ENCODE peak calls at places on chromosomes 3 and 15, in nine cellular contexts. G is fibroblast of pulmonary artery; O is GM23338; V is CD4-positive, alpha-beta T cell; S is astrocyte of the spinal cord; U is SK-N-SH; B is pancreas; E is fibroblast of mammary gland; T is cardiac muscle cell. C is an unnamed sample.

GRCh38 chr3:10294030-10294591 is 1.4 kb upstream of the GHRL start:
- DNase-seq in B (no peak), E (no peak), O (no peak), G (no peak), S (no peak), U (no peak), T (no peak), V (no peak), C (no peak)

GRCh38 chr3:188947983-188948657 is 223.7 kb upstream of the TPRG1 start:
- DNase-seq in T (peak), S (peak), V (no peak), O (peak), E (peak), G (peak), B (peak), U (peak), C (no peak)

GRCh38 chr3:46284981-46285683 is 42.9 kb downstream of the CCR3 start:
- DNase-seq in B (no peak), U (no peak), G (no peak), E (no peak), O (no peak), S (no peak), T (no peak), V (no peak), C (no peak)

GRCh38 chr15:98943609-98944111 is 63.9 kb downstream of the PGPEP1L start:
- DNase-seq in B (no peak), E (peak), S (no peak), U (no peak), T (peak), G (peak), V (no peak), O (no peak), C (no peak)

GRCh38 chr3:2029559-2029958 is 69.1 kb upstream of the CNTN4 start:
- DNase-seq in O (no peak), G (no peak), E (no peak), B (no peak), S (no peak), T (no peak), U (no peak), V (no peak), C (no peak)

GRCh38 chr3:170808041-170808440 is 62.0 kb downstream of the RPL22L1 start:
- DNase-seq in U (no peak), E (no peak), T (peak), S (no peak), B (no peak), V (no peak), G (peak), O (no peak), C (no peak)

GRCh38 chr15:61132211-61132610 is 96.9 kb downstream of the RORA start:
- DNase-seq in G (no peak), B (no peak), T (no peak), S (no peak), U (no peak), O (no peak), V (no peak), E (no peak), C (no peak)

GRCh38 chr15:74214324-74215021 is 11.9 kb upstream of the STRA6 start:
- DNase-seq in T (no peak), B (no peak), G (no peak), V (no peak), U (no peak), E (no peak), O (no peak), S (no peak), C (no peak)

GRCh38 chr15:32908135-32908801 is 190.5 kb downstream of the GREM1 start:
- DNase-seq in V (no peak), S (peak), O (no peak), U (no peak), G (peak), B (no peak), T (peak), E (peak), C (peak)

GRCh38 chr3:49711489-49711888 is 8.0 kb downstream of the AMIGO3 start:
- DNase-seq in G (no peak), O (no peak), S (no peak), B (no peak), T (no peak), E (no peak), U (no peak), V (no peak), C (no peak)

GRCh38 chr3:16884748-16885587 is at the start of gene PLCL2:
- DNase-seq in B (peak), S (peak), G (peak), U (peak), E (peak), T (peak), V (peak), O (peak), C (no peak)

GRCh38 chr15:60299452-60300047 is 98.2 kb downstream of the ANXA2 start:
- DNase-seq in E (peak), S (peak), O (peak), T (peak), B (peak), U (peak), G (peak), V (no peak), C (no peak)

GRCh38 chr3:60149501-60149900 is 1099.7 kb upstream of the CFAP20DC start:
- DNase-seq in B (no peak), G (no peak), S (no peak), O (no peak), T (no peak), V (no peak), U (no peak), E (no peak), C (no peak)

GRCh38 chr3:112127522-112128494 is 5.2 kb downstream of the GCSAM start:
- DNase-seq in S (no peak), E (no peak), V (no peak), G (no peak), U (no peak), T (no peak), O (no peak), B (no peak), C (no peak)

GRCh38 chr3:149020196-149020838 is 29.0 kb downstream of the GYG1 start:
- DNase-seq in S (no peak), B (no peak), G (peak), V (no peak), O (no peak), T (peak), E (no peak), U (no peak), C (no peak)

GRCh38 chr15:63277893-63278505 is 594 bp downstream of the APH1B start:
- DNase-seq in V (no peak), O (peak), U (no peak), S (no peak), E (peak), G (no peak), B (no peak), T (no peak), C (no peak)

GRCh38 chr15:63274427-63274826 is 3.0 kb upstream of the APH1B start:
- DNase-seq in U (no peak), G (no peak), E (no peak), O (peak), S (no peak), B (no peak), V (no peak), T (no peak), C (no peak)

GRCh38 chr15:63276342-63277043 is 912 bp upstream of the APH1B start:
- DNase-seq in S (no peak), U (no peak), O (no peak), E (peak), T (no peak), G (no peak), B (no peak), V (no peak), C (no peak)

GRCh38 chr15:63283126-63283525 is 5.7 kb downstream of the APH1B start:
- DNase-seq in T (no peak), U (no peak), E (no peak), V (no peak), O (no peak), B (no peak), S (no peak), G (no peak), C (no peak)

DNA sequence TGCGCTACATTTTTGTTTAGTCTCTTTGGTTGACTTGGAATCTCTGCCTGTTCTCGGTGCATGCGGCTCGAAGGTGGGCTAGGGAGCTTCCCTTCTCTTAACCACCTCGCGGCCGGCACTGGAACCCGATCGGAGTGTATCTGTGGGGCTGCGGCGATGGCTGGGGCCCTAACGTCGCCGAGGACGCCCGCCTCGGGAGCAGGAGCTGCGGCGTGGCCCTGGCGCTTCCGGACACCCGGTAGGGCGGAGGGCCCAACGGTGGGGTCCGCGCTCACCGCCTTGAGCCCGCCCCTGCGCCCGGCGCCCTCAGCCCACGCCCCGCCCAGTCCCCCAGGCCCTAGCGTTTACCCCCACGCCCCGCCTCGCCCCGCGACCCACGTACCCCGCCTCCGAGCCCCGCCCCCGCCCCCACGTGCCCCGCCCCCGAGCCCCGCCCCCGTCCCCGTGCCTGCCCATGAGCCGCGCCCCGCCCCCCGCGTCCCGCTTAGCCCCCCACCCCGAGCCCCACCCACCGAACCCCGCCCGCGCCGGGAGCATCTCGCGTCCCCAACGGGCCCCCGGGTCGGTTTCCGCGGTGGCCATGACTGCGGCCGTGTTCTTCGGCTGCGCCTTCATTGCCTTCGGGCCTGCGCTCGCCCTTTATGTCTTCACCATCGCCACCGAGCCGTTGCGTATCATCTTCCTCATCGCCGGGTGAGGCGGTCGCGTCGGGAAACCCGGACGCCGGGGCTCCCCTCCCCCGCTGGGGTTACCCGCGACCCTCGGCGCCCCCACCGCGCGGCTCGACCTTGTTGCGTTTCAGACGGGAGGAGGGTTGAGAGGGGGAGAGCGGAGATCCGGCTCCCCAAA is at the start of gene APH1B:
- DNase-seq in G (peak), T (peak), B (peak), O (peak), S (peak), U (peak), E (no peak), V (peak), C (peak)
- TF ChIP-seq CTCF in G (no peak), T (no peak), B (no peak), O (no peak), S (no peak), U (no peak), E (no peak), V (no peak), C (no peak)

DNA sequence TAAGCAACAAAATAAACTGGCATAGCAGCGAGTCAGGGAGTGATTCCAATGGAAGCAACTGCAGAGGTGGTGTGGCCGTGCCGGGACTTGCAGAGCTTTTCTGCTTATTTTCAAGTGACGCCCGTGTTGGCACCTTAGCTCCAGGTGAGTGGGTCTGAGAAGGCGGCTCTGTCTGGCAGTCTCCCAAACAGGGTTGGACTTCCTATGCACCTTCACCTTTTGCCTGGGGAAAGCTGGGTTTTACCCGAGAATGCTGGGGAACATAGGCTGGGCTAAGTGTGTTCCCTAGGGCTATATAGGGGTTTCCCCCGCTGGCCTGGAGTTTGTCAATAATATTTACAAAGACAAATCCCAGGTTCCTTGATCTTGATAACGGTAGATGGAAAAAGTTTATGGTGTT is 179.9 kb upstream of the TBL1XR1 start:
- DNase-seq in G (no peak), S (no peak), E (no peak), V (no peak), O (no peak), B (no peak), U (no peak), T (no peak), C (no peak)
- TF ChIP-seq CTCF in G (no peak), S (no peak), E (no peak), V (no peak), O (no peak), B (no peak), U (no peak), T (no peak), C (no peak)

DNA sequence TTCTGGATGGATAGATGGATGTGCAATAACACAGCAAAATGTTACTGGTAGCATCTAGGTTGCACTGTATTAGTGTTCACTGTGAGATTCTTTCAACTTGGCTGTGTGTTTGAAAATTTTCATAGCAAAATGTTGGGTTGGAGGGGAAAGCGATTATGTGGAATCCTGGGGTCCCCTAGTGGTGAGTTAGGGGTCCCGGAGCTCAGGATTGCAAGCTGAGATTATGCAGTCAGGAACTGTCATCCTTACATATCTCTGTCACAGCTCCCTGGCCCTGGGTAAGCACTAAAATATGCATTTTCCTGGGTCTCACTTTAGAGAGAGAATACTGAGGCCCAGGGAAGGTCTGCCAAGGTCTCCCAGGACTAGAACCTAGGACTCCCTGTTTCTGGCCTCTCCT is 77.2 kb downstream of the CEMIP start:
- DNase-seq in V (no peak), E (no peak), B (no peak), U (peak), G (no peak), T (no peak), S (no peak), O (peak), C (no peak)
- TF ChIP-seq CTCF in V (no peak), E (peak), B (no peak), U (peak), G (peak), T (peak), S (peak), O (peak), C (no peak)

GRCh38 chr3:138688871-138689299 is 80.3 kb downstream of the FAIM start:
- DNase-seq in U (no peak), T (no peak), O (no peak), S (no peak), B (no peak), V (no peak), G (no peak), E (no peak), C (no peak)
- TF ChIP-seq CTCF in U (no peak), T (no peak), O (peak), S (no peak), B (no peak), V (no peak), G (no peak), E (no peak), C (no peak)

GRCh38 chr15:90891346-90891949 is 7.1 kb downstream of the FES start:
- DNase-seq in E (no peak), V (no peak), G (no peak), B (no peak), U (no peak), S (no peak), O (no peak), T (no peak), C (no peak)

GRCh38 chr15:90892023-90892422 is 7.7 kb downstream of the FES start:
- DNase-seq in S (no peak), B (no peak), E (no peak), O (no peak), T (no peak), U (no peak), G (no peak), V (no peak), C (no peak)

GRCh38 chr15:90893175-90894090 is 9.1 kb downstream of the FES start:
- DNase-seq in T (no peak), O (peak), S (no peak), V (no peak), B (no peak), G (no peak), E (no peak), U (peak), C (no peak)

GRCh38 chr15:90892498-90893174 is 8.3 kb downstream of the FES start:
- DNase-seq in U (no peak), T (no peak), E (no peak), S (no peak), B (no peak), V (no peak), G (no peak), O (no peak), C (no peak)

DNA sequence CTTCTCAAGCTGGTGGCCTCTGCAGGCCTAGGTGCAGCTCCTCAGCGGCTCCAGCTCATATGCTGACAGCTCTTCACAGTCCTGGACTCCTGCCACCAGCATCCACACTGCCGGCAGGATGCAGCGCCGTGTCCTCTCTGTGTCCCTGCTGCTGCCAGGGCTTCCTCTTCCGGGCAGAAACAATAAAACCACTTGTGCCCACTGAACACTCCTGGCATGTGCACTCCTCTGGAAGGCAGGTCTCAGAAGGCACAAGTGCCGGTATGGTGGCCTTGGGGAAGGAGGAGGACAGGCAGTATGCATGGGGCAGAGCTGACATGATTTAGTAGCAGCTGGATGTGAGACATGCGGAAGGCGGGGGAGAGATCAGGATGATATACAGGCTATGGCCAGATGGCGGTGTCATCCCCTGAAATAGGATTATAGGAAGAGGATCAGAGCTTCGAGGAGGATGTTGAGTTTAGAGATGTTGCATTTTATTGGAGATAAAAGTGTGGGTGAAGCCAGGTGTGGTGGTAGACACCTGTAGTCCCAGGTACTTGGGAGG is 7.5 kb upstream of the MAN2A2 start:
- DNase-seq in O (peak), G (peak), V (no peak), B (no peak), S (no peak), U (peak), T (no peak), E (no peak), C (no peak)
- TF ChIP-seq CTCF in O (peak), G (no peak), V (no peak), B (no peak), S (peak), U (peak), T (no peak), E (peak), C (no peak)

GRCh38 chr3:181739628-181740027 is 27.9 kb downstream of the SOX2 start:
- DNase-seq in O (no peak), V (no peak), E (no peak), T (no peak), B (no peak), S (peak), G (no peak), U (no peak), C (no peak)

GRCh38 chr3:181738551-181738950 is 26.8 kb downstream of the SOX2 start:
- DNase-seq in G (no peak), V (no peak), T (no peak), S (no peak), O (no peak), U (no peak), B (no peak), E (no peak), C (no peak)

GRCh38 chr3:181735921-181736320 is 24.2 kb downstream of the SOX2 start:
- DNase-seq in V (no peak), T (no peak), U (no peak), E (no peak), G (no peak), O (no peak), B (no peak), S (no peak), C (no peak)

GRCh38 chr3:181741428-181741827 is 29.7 kb downstream of the SOX2 start:
- DNase-seq in U (no peak), E (no peak), B (no peak), G (no peak), O (no peak), T (no peak), S (no peak), V (no peak), C (no peak)
- TF ChIP-seq CTCF in U (no peak), E (no peak), B (no peak), G (no peak), O (no peak), T (no peak), S (no peak), V (no peak), C (no peak)